ENCODE peak calls at places on chromosome 7, in seven cellular contexts. N is activated gamma-delta T cell, I is Calu3, P is H4, F is GM12865, T is AG04449, B is aorta. L is an unnamed sample.

GRCh38 chr7:118026791-118027190 is 153.6 kb upstream of the CTTNBP2 start:
- DNase-seq in B (no peak), F (no peak), P (no peak), I (no peak), N (no peak), T (no peak), L (no peak)

GRCh38 chr7:6705959-6706665 is 635 bp downstream of the ZNF12 start:
- DNase-seq in P (no peak), N (peak; percentile 37), F (peak; percentile 50), T (no peak), I (peak; percentile 60), B (peak; percentile 57), L (peak; percentile 45)

GRCh38 chr7:16193631-16194030 is 227.7 kb downstream of the CRPPA start:
- DNase-seq in B (no peak), N (no peak), I (no peak), P (no peak), T (no peak), F (no peak), L (no peak)

GRCh38 chr7:142938611-142939010 is 673 bp upstream of the LLCFC1 start:
- DNase-seq in F (no peak), P (no peak), N (no peak), B (no peak), T (no peak), I (no peak), L (no peak)

GRCh38 chr7:73770002-73770859 is at the start of gene CLDN3:
- DNase-seq in N (no peak), P (no peak), B (no peak), T (no peak), I (peak; percentile 95), F (no peak), L (peak; percentile 99)

GRCh38 chr7:130649004-130649790 is 19.4 kb downstream of the COPG2 start:
- DNase-seq in B (no peak), I (no peak), P (no peak), F (peak; percentile 64), N (no peak), T (peak; percentile 21), L (no peak)

GRCh38 chr7:125506331-125506730 is 576.7 kb upstream of the POT1 start:
- DNase-seq in N (no peak), F (no peak), T (no peak), B (no peak), P (no peak), I (no peak), L (no peak)

GRCh38 chr7:110307776-110308175 is 783.2 kb upstream of the LRRN3 start:
- DNase-seq in P (no peak), F (no peak), T (no peak), N (no peak), B (no peak), I (no peak), L (no peak)

GRCh38 chr7:128322040-128322643 is 21.6 kb downstream of the RBM28 start:
- DNase-seq in I (peak; percentile 18), F (no peak), T (no peak), N (no peak), B (no peak), P (peak; percentile 53), L (peak; percentile 64)

GRCh38 chr7:122652851-122653250 is 46.1 kb downstream of the RNF133 start:
- DNase-seq in T (no peak), I (peak; percentile 36), P (no peak), N (no peak), F (no peak), B (no peak), L (peak; percentile 65)

GRCh38 chr7:155713382-155713781 is 68.9 kb downstream of the RBM33 start:
- DNase-seq in I (peak; percentile 13), B (no peak), F (no peak), P (no peak), T (no peak), N (no peak), L (no peak)

GRCh38 chr7:155357573-155358041 is 59.9 kb downstream of the INSIG1 start:
- DNase-seq in N (no peak), T (no peak), F (no peak), I (no peak), B (no peak), P (no peak), L (no peak)

GRCh38 chr7:96422388-96422787 is 100.5 kb upstream of the SLC25A13 start:
- DNase-seq in F (no peak), N (no peak), T (no peak), P (no peak), I (no peak), B (no peak), L (no peak)

GRCh38 chr7:158838238-158838637 is 8.9 kb upstream of the ESYT2 start:
- DNase-seq in B (no peak), P (no peak), I (no peak), N (no peak), F (no peak), T (no peak), L (no peak)

GRCh38 chr7:133530682-133531081 is 277.8 kb downstream of the EXOC4 start:
- DNase-seq in I (no peak), P (peak; percentile 30), F (no peak), B (no peak), N (no peak), T (peak; percentile 46), L (no peak)

GRCh38 chr7:47000561-47000960 is 581.4 kb downstream of the TNS3 start:
- DNase-seq in B (no peak), P (no peak), N (no peak), F (no peak), I (no peak), T (no peak), L (no peak)

GRCh38 chr7:36792421-36792820 is 68.1 kb upstream of the AOAH start:
- DNase-seq in N (no peak), B (no peak), F (no peak), T (no peak), I (no peak), P (no peak), L (no peak)

GRCh38 chr7:74604326-74605020 is 53.0 kb upstream of the GTF2I start:
- DNase-seq in F (no peak), B (peak; percentile 67), T (no peak), I (peak; percentile 68), N (no peak), P (no peak), L (peak; percentile 73)

GRCh38 chr7:27453702-27454405 is 208.8 kb downstream of the HIBADH start:
- DNase-seq in N (no peak), F (no peak), T (peak; percentile 3), B (no peak), I (peak; percentile 19), P (peak; percentile 73), L (no peak)

GRCh38 chr7:42672339-42672990 is 239.4 kb downstream of the C7orf25 start:
- DNase-seq in B (no peak), N (no peak), P (peak; percentile 46), T (no peak), I (no peak), F (no peak), L (no peak)

GRCh38 chr7:102146122-102146521 is 140.5 kb upstream of the SH2B2 start:
- DNase-seq in P (no peak), T (no peak), B (peak; percentile 35), N (no peak), I (no peak), F (no peak), L (no peak)

GRCh38 chr7:1693991-1694524 is 24.0 kb downstream of the ELFN1 start:
- DNase-seq in N (no peak), B (peak; percentile 50), T (no peak), P (peak; percentile 74), I (peak; percentile 39), F (no peak), L (no peak)

GRCh38 chr7:18860226-18860625 is 257.2 kb downstream of the TWIST1 start:
- DNase-seq in N (no peak), F (no peak), I (no peak), P (no peak), B (no peak), T (no peak), L (no peak)

GRCh38 chr7:114085592-114086490 is 167.0 kb upstream of the PPP1R3A start:
- DNase-seq in F (peak; percentile 91), P (peak; percentile 75), N (no peak), B (peak; percentile 87), T (no peak), I (peak; percentile 81), L (peak; percentile 83)

GRCh38 chr7:143305423-143306070 is 10.4 kb upstream of the CLCN1 start:
- DNase-seq in T (no peak), P (no peak), F (peak; percentile 72), N (peak; percentile 14), B (peak; percentile 71), I (peak; percentile 80), L (peak; percentile 98)

GRCh38 chr7:23654508-23654907 is 25.5 kb upstream of the FAM221A start:
- DNase-seq in I (peak; percentile 40), P (no peak), F (peak; percentile 24), B (no peak), N (no peak), T (no peak), L (peak; percentile 75)

GRCh38 chr7:27349621-27350020 is 107.0 kb downstream of the EVX1 start:
- DNase-seq in T (no peak), I (no peak), F (no peak), B (no peak), P (no peak), N (no peak), L (no peak)

GRCh38 chr7:119033641-119034040 is 809.1 kb downstream of the ANKRD7 start:
- DNase-seq in B (no peak), P (no peak), F (no peak), T (no peak), N (no peak), I (no peak), L (no peak)

GRCh38 chr7:87934699-87935372 is 785 bp downstream of the ADAM22 start:
- DNase-seq in B (no peak), F (peak; percentile 52), I (no peak), N (peak; percentile 6), P (no peak), T (no peak), L (no peak)

GRCh38 chr7:41886906-41887311 is 184.0 kb upstream of the INHBA start:
- DNase-seq in N (no peak), B (peak; percentile 89), F (no peak), T (peak; percentile 96), P (peak; percentile 56), I (no peak), L (no peak)

GRCh38 chr7:143514995-143515735 is 37.5 kb downstream of the TAS2R41 start:
- DNase-seq in T (no peak), I (no peak), F (no peak), B (no peak), N (no peak), P (no peak), L (no peak)

GRCh38 chr7:83365746-83366145 is 203.1 kb upstream of the PCLO start:
- DNase-seq in P (no peak), I (no peak), T (no peak), F (no peak), B (no peak), N (no peak), L (no peak)

GRCh38 chr7:45074738-45075644 is 13.8 kb downstream of the NACAD start:
- DNase-seq in B (no peak), P (no peak), N (no peak), T (no peak), F (no peak), I (no peak), L (no peak)

GRCh38 chr7:23183279-23184012 is 1.6 kb downstream of the NUP42 start:
- DNase-seq in P (no peak), B (no peak), N (no peak), T (no peak), I (no peak), F (no peak), L (no peak)

GRCh38 chr7:84549409-84549808 is 354.8 kb upstream of the SEMA3A start:
- DNase-seq in I (no peak), T (no peak), F (no peak), B (no peak), N (no peak), P (no peak), L (no peak)